ENCODE peak calls at places on chromosomes 2 and 18, in four cellular contexts. D is trophoblast cell, J is mesenchymal stem cell, E is IMR-90. A is an unnamed sample.

GRCh38 chr2:222714361-222715256 is 43.2 kb downstream of the MOGAT1 start:
- DNase-seq in J (peak; percentile 19), D (no peak), E (no peak), A (no peak)

GRCh38 chr2:111201214-111201613 is 80.5 kb downstream of the BCL2L11 start:
- DNase-seq in E (no peak), D (no peak), J (no peak), A (no peak)

GRCh38 chr18:23721711-23722479 is 32.6 kb downstream of the LAMA3 start:
- DNase-seq in D (no peak), J (peak; percentile 46), E (peak; percentile 54), A (no peak)

GRCh38 chr18:61896767-61897166 is 4.0 kb upstream of the RNF152 start:
- DNase-seq in E (peak; percentile 20), J (peak; percentile 91), D (no peak), A (no peak)

GRCh38 chr18:40553029-40553428 is 1402.0 kb upstream of the PIK3C3 start:
- DNase-seq in E (peak; percentile 11), J (no peak), D (no peak), A (no peak)

GRCh38 chr2:231399853-231400667 is 4.5 kb downstream of the B3GNT7 start:
- DNase-seq in J (no peak), E (no peak), D (peak; percentile 35), A (no peak)

GRCh38 chr2:168552450-168552856 is 96.4 kb downstream of the CERS6 start:
- DNase-seq in J (no peak), D (no peak), E (no peak), A (peak; percentile 91)

GRCh38 chr2:38274286-38275276 is 102.5 kb downstream of the ATL2 start:
- DNase-seq in D (peak; percentile 89), J (peak; percentile 85), E (peak; percentile 87), A (no peak)

GRCh38 chr18:63684718-63685117 is 18.0 kb upstream of the SERPINB11 start:
- DNase-seq in J (no peak), E (no peak), D (no peak), A (no peak)

GRCh38 chr18:78526275-78526674 is 453.3 kb upstream of the SALL3 start:
- DNase-seq in J (no peak), E (no peak), D (no peak), A (no peak)

GRCh38 chr2:160401895-160402294 is 91.7 kb downstream of the RBMS1 start:
- DNase-seq in E (no peak), D (no peak), J (no peak), A (no peak)

GRCh38 chr2:6769346-6769745 is 96.4 kb downstream of the CMPK2 start:
- DNase-seq in J (no peak), E (no peak), D (no peak), A (no peak)
- H3K14ac ChIP-seq in J (no peak overlapping the region), E (no peak overlapping the region), D (no peak overlapping the region), A (no peak overlapping the region)

DNA sequence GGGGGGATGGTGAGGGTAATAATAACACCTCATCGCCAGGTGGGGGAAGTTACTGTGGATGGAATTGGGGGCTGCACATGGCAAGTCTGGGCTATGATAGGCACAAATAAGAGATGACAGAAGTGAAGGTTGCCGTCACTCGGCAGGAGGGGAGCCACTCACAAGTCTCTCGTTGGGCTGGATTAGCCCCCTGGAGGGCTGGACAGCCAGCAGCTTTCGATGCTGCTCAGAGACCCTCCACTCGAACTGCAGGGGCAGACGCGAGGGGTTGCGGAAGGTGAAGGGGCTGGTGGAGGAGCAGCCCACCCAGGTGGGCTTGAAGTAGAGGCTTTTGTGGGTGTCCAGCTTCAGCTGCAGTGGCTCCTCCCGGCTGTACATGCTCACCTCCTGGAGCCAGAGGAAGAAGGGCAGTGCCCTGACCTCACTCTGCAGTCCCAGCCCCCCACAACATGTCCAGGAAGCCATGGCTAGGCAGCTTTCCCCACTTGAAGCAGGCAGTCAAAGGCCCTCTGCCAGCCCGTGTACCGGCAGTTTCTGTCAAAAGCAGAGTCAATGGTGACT is 18.2 kb downstream of the CFAP65 start:
- DNase-seq in J (no peak), E (no peak), D (no peak), A (no peak)
- H3K14ac ChIP-seq in J (no peak overlapping the region), E (no peak overlapping the region), D (no peak overlapping the region), A (no peak overlapping the region)

GRCh38 chr18:12307251-12307736 is 747 bp upstream of the TUBB6 start:
- DNase-seq in J (peak; percentile 84), E (peak; percentile 76), D (peak; percentile 74), A (no peak)

GRCh38 chr18:12305930-12306629 is 2.0 kb upstream of the TUBB6 start:
- DNase-seq in D (no peak), E (peak; percentile 20), J (peak; percentile 57), A (peak; percentile 56)

GRCh38 chr18:12304351-12305210 is 3.5 kb upstream of the TUBB6 start:
- DNase-seq in J (no peak), E (peak; percentile 82), D (no peak), A (no peak)

GRCh38 chr18:12306752-12307151 is 1.3 kb upstream of the TUBB6 start:
- DNase-seq in E (no peak), J (no peak), D (no peak), A (no peak)

GRCh38 chr18:12305211-12305610 is 2.8 kb upstream of the TUBB6 start:
- DNase-seq in D (no peak), J (no peak), E (no peak), A (no peak)
- H3K14ac ChIP-seq in D (no peak overlapping the region), J (no peak overlapping the region), E (peak overlapping the region; percentile 66), A (no peak overlapping the region)

GRCh38 chr2:54122171-54122935 is 6.9 kb downstream of the ACYP2 start:
- DNase-seq in J (peak; percentile 11), D (peak; percentile 35), E (no peak), A (no peak)

GRCh38 chr2:54120950-54121349 is 5.5 kb downstream of the ACYP2 start:
- DNase-seq in D (no peak), J (no peak), E (no peak), A (no peak)

GRCh38 chr2:54122939-54123338 is 7.5 kb downstream of the ACYP2 start:
- DNase-seq in J (peak; percentile 81), D (peak; percentile 59), E (peak; percentile 80), A (no peak)
- H3K14ac ChIP-seq in J (no peak overlapping the region), D (no peak overlapping the region), E (peak overlapping the region; percentile 58), A (no peak overlapping the region)